ENCODE peak calls at places on chromosomes 4 and X, in eight cellular contexts. E, M, N, S, V, C, G and Y are unnamed samples.

GRCh38 chrX:106894978-106895452 is 8.1 kb downstream of the RIPPLY1 start:
- DNase-seq in N (no peak), C (no peak), M (no peak), V (no peak), S (no peak), E (no peak), G (no peak), Y (no peak)

GRCh38 chr4:125744891-125745364 is 430.2 kb downstream of the FAT4 start:
- DNase-seq in V (no peak), C (no peak), E (no peak), S (no peak), G (no peak), M (no peak), N (no peak), Y (no peak)

GRCh38 chrX:155967653-155968052 is 29.8 kb upstream of the IL9R start:
- DNase-seq in S (no peak), N (no peak), M (no peak), C (no peak), V (no peak), E (no peak), G (no peak), Y (no peak)

GRCh38 chr4:86593726-86594558 is at the start of gene PTPN13:
- DNase-seq in C (peak; percentile 95), V (peak; percentile 73), G (peak; percentile 45), S (peak; percentile 99), N (peak; percentile 99), E (peak; percentile 89), M (peak; percentile 99), Y (peak; percentile 93)

GRCh38 chrX:132191938-132192337 is 27.3 kb downstream of the RAP2C start:
- DNase-seq in G (no peak), M (no peak), N (no peak), E (no peak), C (no peak), V (no peak), S (no peak), Y (no peak)

GRCh38 chr4:173318648-173319211 is 15.4 kb downstream of the HMGB2 start:
- DNase-seq in M (no peak), G (no peak), C (no peak), V (no peak), S (no peak), E (no peak), N (no peak), Y (no peak)

GRCh38 chr4:10715696-10716095 is 31.1 kb upstream of the CLNK start:
- DNase-seq in C (no peak), E (no peak), S (no peak), M (no peak), N (no peak), G (no peak), V (no peak), Y (no peak)

GRCh38 chrX:129925305-129926092 is 19.5 kb downstream of the UTP14A start:
- DNase-seq in E (peak; percentile 66), G (no peak), N (peak; percentile 68), M (peak; percentile 82), V (peak; percentile 46), S (peak; percentile 65), C (peak; percentile 75), Y (peak; percentile 50)

GRCh38 chr4:114807759-114808404 is 209.3 kb downstream of the UGT8 start:
- DNase-seq in V (no peak), S (peak; percentile 34), N (peak; percentile 38), G (no peak), M (no peak), E (no peak), C (no peak), Y (no peak)

GRCh38 chr4:184417802-184418511 is 56.4 kb downstream of the IRF2 start:
- DNase-seq in S (no peak), E (no peak), V (no peak), M (no peak), N (no peak), C (no peak), G (no peak), Y (no peak)

GRCh38 chr4:14916554-14917304 is 85.6 kb upstream of the CPEB2 start:
- DNase-seq in E (no peak), M (no peak), N (no peak), G (no peak), C (no peak), S (no peak), V (no peak), Y (peak; percentile 51)

GRCh38 chr4:47641755-47642154 is 156.7 kb downstream of the ATP10D start:
- DNase-seq in M (no peak), G (no peak), N (no peak), V (no peak), C (no peak), E (no peak), S (no peak), Y (peak; percentile 29)

GRCh38 chrX:53048169-53049126 is at the start of gene GPR173:
- DNase-seq in V (no peak), C (peak; percentile 21), N (no peak), G (no peak), S (peak; percentile 56), E (no peak), M (peak; percentile 76), Y (peak; percentile 59)

GRCh38 chr4:56705373-56705772 is 24.3 kb upstream of the HOPX start:
- DNase-seq in C (no peak), V (no peak), S (no peak), M (no peak), G (no peak), E (no peak), N (no peak), Y (no peak)

GRCh38 chr4:21474195-21474594 is 474.4 kb downstream of the KCNIP4 start:
- DNase-seq in E (no peak), V (no peak), M (no peak), G (no peak), C (no peak), S (no peak), N (no peak), Y (no peak)

GRCh38 chr4:21470531-21470930 is 478.0 kb downstream of the KCNIP4 start:
- DNase-seq in V (no peak), S (no peak), G (no peak), E (no peak), M (no peak), C (no peak), N (no peak), Y (no peak)

GRCh38 chr4:21467551-21467950 is 481.0 kb downstream of the KCNIP4 start:
- DNase-seq in N (no peak), E (no peak), S (no peak), V (no peak), M (no peak), C (no peak), G (no peak), Y (no peak)

DNA sequence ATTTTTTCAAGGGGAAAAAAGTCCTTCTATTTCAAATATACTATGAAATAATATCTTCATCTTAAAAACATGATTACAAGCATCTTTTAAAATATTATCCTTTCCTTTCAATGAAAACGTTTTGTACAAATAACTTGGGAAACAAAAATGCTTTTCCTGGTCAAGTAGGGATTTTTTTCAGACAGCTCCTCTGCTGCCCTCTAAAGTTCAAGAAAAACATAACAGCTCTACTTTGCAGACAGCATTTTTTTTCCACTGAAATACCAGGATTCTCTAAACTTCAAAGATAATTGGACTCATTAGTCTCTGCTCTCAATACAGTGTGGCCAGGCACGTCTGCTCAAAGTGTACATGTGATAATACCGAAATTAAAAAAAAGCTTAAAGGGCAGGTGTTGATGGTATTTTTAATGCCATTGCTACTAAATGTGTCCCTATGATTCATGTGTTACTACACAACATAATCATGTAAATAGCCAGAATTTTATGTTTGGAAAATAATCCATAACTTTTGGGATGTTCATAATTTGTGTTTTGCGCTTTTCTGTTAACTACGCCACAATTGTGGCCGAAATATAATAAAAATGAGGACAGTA is 479.0 kb downstream of the KCNIP4 start:
- DNase-seq in C (no peak), V (no peak), E (no peak), S (no peak), G (no peak), M (no peak), N (no peak), Y (no peak)
- TF ChIP-seq CTCF in C (peak; percentile 46), V (no peak), E (peak; percentile 67), S (peak; percentile 27), G (no peak), M (peak; percentile 31), N (peak; percentile 58), Y (peak; percentile 13)

GRCh38 chr4:4759233-4759632 is 100.2 kb upstream of the MSX1 start:
- DNase-seq in V (no peak), N (no peak), S (no peak), M (no peak), G (no peak), C (no peak), E (no peak), Y (no peak)

GRCh38 chr4:4761128-4761991 is 98.1 kb upstream of the MSX1 start:
- DNase-seq in C (no peak), E (no peak), M (no peak), S (no peak), N (no peak), G (no peak), V (no peak), Y (no peak)

GRCh38 chr4:4758708-4759107 is 100.8 kb upstream of the MSX1 start:
- DNase-seq in G (no peak), C (no peak), N (no peak), M (no peak), E (no peak), V (no peak), S (no peak), Y (no peak)

GRCh38 chr4:4762300-4762699 is 97.2 kb upstream of the MSX1 start:
- DNase-seq in V (no peak), S (no peak), E (no peak), M (no peak), G (no peak), C (no peak), N (no peak), Y (no peak)

GRCh38 chr4:4759883-4760282 is 99.6 kb upstream of the MSX1 start:
- DNase-seq in E (no peak), S (no peak), C (no peak), G (no peak), M (no peak), N (no peak), V (no peak), Y (no peak)
- H3K27me3 ChIP-seq in E (no peaks in the 10 kb centered on the region), S (no peaks in the 10 kb centered on the region), C (no peaks in the 10 kb centered on the region), G (no peaks in the 10 kb centered on the region), M (no peaks in the 10 kb centered on the region), N (no peaks in the 10 kb centered on the region), V (no peaks in the 10 kb centered on the region), Y (peaks cover 13% of the 10 kb centered on the region)

GRCh38 chr4:165079476-165079875 is 25.8 kb downstream of the TRIM75 start:
- DNase-seq in E (peak; percentile 90), S (no peak), V (no peak), C (peak; percentile 74), N (no peak), G (no peak), M (no peak), Y (peak; percentile 59)

GRCh38 chr4:165077034-165077578 is 23.4 kb downstream of the TRIM75 start:
- DNase-seq in V (no peak), S (no peak), C (peak; percentile 15), G (no peak), M (no peak), N (no peak), E (no peak), Y (no peak)
- TF ChIP-seq POLR2A in V (no peak), S (no peak), C (no peak), G (no peak), M (no peak), N (no peak), E (no peak), Y (no peak)

DNA sequence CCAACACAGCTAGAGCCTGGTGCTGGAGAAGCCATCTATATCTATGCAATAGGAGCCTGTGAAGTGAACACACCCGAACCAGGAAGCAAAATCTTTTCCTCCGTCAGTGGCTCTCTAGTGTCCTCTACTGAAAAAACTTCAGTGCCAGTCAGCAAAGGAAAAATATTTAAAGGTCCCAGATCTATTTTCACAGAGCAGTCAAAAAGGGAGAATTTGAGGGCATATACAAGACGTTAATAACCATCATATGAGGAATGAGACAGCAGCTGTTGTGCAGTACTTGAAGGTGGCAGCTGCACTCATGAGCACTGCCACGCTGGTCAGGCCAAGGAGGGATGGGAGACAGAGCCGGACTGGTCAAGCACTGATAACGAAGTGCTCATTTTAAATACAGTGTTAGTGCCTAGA is 14.4 kb downstream of the MCUB start:
- DNase-seq in C (no peak), N (no peak), E (no peak), S (no peak), G (no peak), M (no peak), V (no peak), Y (no peak)
- TF ChIP-seq CTCF in C (no peak), N (peak; percentile 23), E (peak; percentile 43), S (peak; percentile 25), G (no peak), M (no peak), V (no peak), Y (peak; percentile 18)